ENCODE peak calls at places on chromosomes 11 and 22, in seven cellular contexts. One of them, this sample, is unnamed.

GRCh38 chr22:33680632-33681031 is 239.6 kb downstream of the LARGE1 start:
- DNase-seq in Calu3: no peak
- DNase-seq in WTC11: no peak
- DNase-seq in posterior vena cava: no peak
- DNase-seq in heart right ventricle: no peak
- DNase-seq in naive thymus-derived CD8-positive, alpha-beta T cell: no peak
- DNase-seq in GM20000: no peak
- DNase-seq in this sample: no peak

GRCh38 chr22:32795214-32795596 is 6.3 kb upstream of the TIMP3 start:
- DNase-seq in Calu3: no peak
- DNase-seq in WTC11: no peak
- DNase-seq in posterior vena cava: no peak
- DNase-seq in heart right ventricle: no peak
- DNase-seq in naive thymus-derived CD8-positive, alpha-beta T cell: no peak
- DNase-seq in GM20000: no peak
- DNase-seq in this sample: no peak

GRCh38 chr11:65468874-65469333 is 29.9 kb upstream of the MALAT1 start:
- DNase-seq in Calu3: peak
- DNase-seq in WTC11: peak
- DNase-seq in posterior vena cava: no peak
- DNase-seq in heart right ventricle: peak
- DNase-seq in naive thymus-derived CD8-positive, alpha-beta T cell: peak
- DNase-seq in GM20000: peak
- DNase-seq in this sample: peak

GRCh38 chr11:86637976-86638375 is 34.4 kb downstream of the ME3 start:
- DNase-seq in Calu3: no peak
- DNase-seq in WTC11: no peak
- DNase-seq in posterior vena cava: no peak
- DNase-seq in heart right ventricle: no peak
- DNase-seq in naive thymus-derived CD8-positive, alpha-beta T cell: no peak
- DNase-seq in GM20000: no peak
- DNase-seq in this sample: peak

GRCh38 chr11:90874971-90875370 is 652.1 kb upstream of the CHORDC1 start:
- DNase-seq in Calu3: no peak
- DNase-seq in WTC11: no peak
- DNase-seq in posterior vena cava: no peak
- DNase-seq in heart right ventricle: no peak
- DNase-seq in naive thymus-derived CD8-positive, alpha-beta T cell: no peak
- DNase-seq in GM20000: no peak
- DNase-seq in this sample: no peak

GRCh38 chr22:38965614-38966378 is 8.4 kb downstream of the APOBEC3A start:
- DNase-seq in Calu3: no peak
- DNase-seq in WTC11: no peak
- DNase-seq in posterior vena cava: no peak
- DNase-seq in heart right ventricle: no peak
- DNase-seq in naive thymus-derived CD8-positive, alpha-beta T cell: no peak
- DNase-seq in GM20000: no peak
- DNase-seq in this sample: no peak

GRCh38 chr11:82842019-82842418 is 58.2 kb downstream of the PRCP start:
- DNase-seq in Calu3: no peak
- DNase-seq in WTC11: no peak
- DNase-seq in posterior vena cava: no peak
- DNase-seq in heart right ventricle: no peak
- DNase-seq in naive thymus-derived CD8-positive, alpha-beta T cell: no peak
- DNase-seq in GM20000: no peak
- DNase-seq in this sample: no peak

GRCh38 chr11:88367310-88367709 is 29.8 kb upstream of the CTSC start:
- DNase-seq in Calu3: no peak
- DNase-seq in WTC11: no peak
- DNase-seq in posterior vena cava: no peak
- DNase-seq in heart right ventricle: no peak
- DNase-seq in naive thymus-derived CD8-positive, alpha-beta T cell: peak
- DNase-seq in GM20000: no peak
- DNase-seq in this sample: no peak

GRCh38 chr11:116771935-116772334 is 852 bp downstream of the BUD13 start:
- DNase-seq in Calu3: no peak
- DNase-seq in WTC11: no peak
- DNase-seq in posterior vena cava: no peak
- DNase-seq in heart right ventricle: no peak
- DNase-seq in naive thymus-derived CD8-positive, alpha-beta T cell: no peak
- DNase-seq in GM20000: no peak
- DNase-seq in this sample: no peak

GRCh38 chr11:112113539-112114457 is 27.1 kb downstream of the SDHD start:
- DNase-seq in Calu3: no peak
- DNase-seq in WTC11: no peak
- DNase-seq in posterior vena cava: no peak
- DNase-seq in heart right ventricle: no peak
- DNase-seq in naive thymus-derived CD8-positive, alpha-beta T cell: peak
- DNase-seq in GM20000: peak
- DNase-seq in this sample: peak

GRCh38 chr11:102924851-102925380 is 30.6 kb downstream of the MMP13 start:
- DNase-seq in Calu3: no peak
- DNase-seq in WTC11: no peak
- DNase-seq in posterior vena cava: no peak
- DNase-seq in heart right ventricle: no peak
- DNase-seq in naive thymus-derived CD8-positive, alpha-beta T cell: no peak
- DNase-seq in GM20000: no peak
- DNase-seq in this sample: no peak

GRCh38 chr22:25161017-25161915 is 38.4 kb upstream of the CRYBB3 start:
- DNase-seq in Calu3: no peak
- DNase-seq in WTC11: no peak
- DNase-seq in posterior vena cava: no peak
- DNase-seq in heart right ventricle: no peak
- DNase-seq in naive thymus-derived CD8-positive, alpha-beta T cell: no peak
- DNase-seq in GM20000: no peak
- DNase-seq in this sample: no peak

GRCh38 chr22:39469681-39470461 is 13.1 kb downstream of the MGAT3 start:
- DNase-seq in Calu3: peak
- DNase-seq in WTC11: no peak
- DNase-seq in posterior vena cava: no peak
- DNase-seq in heart right ventricle: no peak
- DNase-seq in naive thymus-derived CD8-positive, alpha-beta T cell: no peak
- DNase-seq in GM20000: no peak
- DNase-seq in this sample: no peak

GRCh38 chr11:39668640-39669039 is 1790.8 kb downstream of the LRRC4C start:
- DNase-seq in Calu3: no peak
- DNase-seq in WTC11: no peak
- DNase-seq in posterior vena cava: no peak
- DNase-seq in heart right ventricle: no peak
- DNase-seq in naive thymus-derived CD8-positive, alpha-beta T cell: no peak
- DNase-seq in GM20000: no peak
- DNase-seq in this sample: no peak

GRCh38 chr22:49300241-49300640 is 527.4 kb downstream of the BRD1 start:
- DNase-seq in Calu3: no peak
- DNase-seq in WTC11: no peak
- DNase-seq in posterior vena cava: peak
- DNase-seq in heart right ventricle: no peak
- DNase-seq in naive thymus-derived CD8-positive, alpha-beta T cell: no peak
- DNase-seq in GM20000: no peak
- DNase-seq in this sample: no peak

GRCh38 chr11:2342981-2343380 is 34.1 kb upstream of the CD81 start:
- DNase-seq in Calu3: no peak
- DNase-seq in WTC11: no peak
- DNase-seq in posterior vena cava: no peak
- DNase-seq in heart right ventricle: no peak
- DNase-seq in naive thymus-derived CD8-positive, alpha-beta T cell: no peak
- DNase-seq in GM20000: no peak
- DNase-seq in this sample: no peak

GRCh38 chr11:12103411-12104225 is 6.8 kb upstream of the MICAL2 start:
- DNase-seq in Calu3: no peak
- DNase-seq in WTC11: no peak
- DNase-seq in posterior vena cava: no peak
- DNase-seq in heart right ventricle: no peak
- DNase-seq in naive thymus-derived CD8-positive, alpha-beta T cell: no peak
- DNase-seq in GM20000: no peak
- DNase-seq in this sample: no peak

GRCh38 chr11:77503006-77503405 is 29.1 kb upstream of the PAK1 start:
- DNase-seq in Calu3: no peak
- DNase-seq in WTC11: no peak
- DNase-seq in posterior vena cava: no peak
- DNase-seq in heart right ventricle: no peak
- DNase-seq in naive thymus-derived CD8-positive, alpha-beta T cell: no peak
- DNase-seq in GM20000: no peak
- DNase-seq in this sample: no peak

GRCh38 chr11:697028-697491 is 1.4 kb downstream of the TMEM80 start:
- DNase-seq in Calu3: no peak
- DNase-seq in WTC11: no peak
- DNase-seq in posterior vena cava: no peak
- DNase-seq in heart right ventricle: no peak
- DNase-seq in naive thymus-derived CD8-positive, alpha-beta T cell: no peak
- DNase-seq in GM20000: peak
- DNase-seq in this sample: no peak

GRCh38 chr11:114346709-114347141 is 50.5 kb downstream of the NNMT start:
- DNase-seq in Calu3: no peak
- DNase-seq in WTC11: no peak
- DNase-seq in posterior vena cava: no peak
- DNase-seq in heart right ventricle: no peak
- DNase-seq in naive thymus-derived CD8-positive, alpha-beta T cell: peak
- DNase-seq in GM20000: no peak
- DNase-seq in this sample: peak

GRCh38 chr11:124541204-124541603 is 2.2 kb downstream of the OR8B12 start:
- DNase-seq in Calu3: no peak
- DNase-seq in WTC11: no peak
- DNase-seq in posterior vena cava: no peak
- DNase-seq in heart right ventricle: no peak
- DNase-seq in naive thymus-derived CD8-positive, alpha-beta T cell: no peak
- DNase-seq in GM20000: no peak
- DNase-seq in this sample: no peak

GRCh38 chr11:64500176-64501013 is 90.6 kb upstream of the SLC22A12 start:
- DNase-seq in Calu3: no peak
- DNase-seq in WTC11: no peak
- DNase-seq in posterior vena cava: peak
- DNase-seq in heart right ventricle: no peak
- DNase-seq in naive thymus-derived CD8-positive, alpha-beta T cell: no peak
- DNase-seq in GM20000: no peak
- DNase-seq in this sample: no peak

GRCh38 chr11:36417154-36417553 is 92.9 kb downstream of the TRAF6 start:
- DNase-seq in Calu3: no peak
- DNase-seq in WTC11: no peak
- DNase-seq in posterior vena cava: no peak
- DNase-seq in heart right ventricle: no peak
- DNase-seq in naive thymus-derived CD8-positive, alpha-beta T cell: no peak
- DNase-seq in GM20000: no peak
- DNase-seq in this sample: peak

GRCh38 chr22:18078329-18079041 is 695 bp downstream of the PEX26 start:
- DNase-seq in Calu3: peak
- DNase-seq in WTC11: peak
- DNase-seq in posterior vena cava: no peak
- DNase-seq in heart right ventricle: peak
- DNase-seq in naive thymus-derived CD8-positive, alpha-beta T cell: no peak
- DNase-seq in GM20000: no peak
- DNase-seq in this sample: peak

GRCh38 chr11:59756845-59757244 is 1.7 kb downstream of the STX3 start:
- DNase-seq in Calu3: peak
- DNase-seq in WTC11: no peak
- DNase-seq in posterior vena cava: no peak
- DNase-seq in heart right ventricle: no peak
- DNase-seq in naive thymus-derived CD8-positive, alpha-beta T cell: no peak
- DNase-seq in GM20000: peak
- DNase-seq in this sample: no peak

GRCh38 chr11:116960916-116961315 is 123.5 kb upstream of the APOA1 start:
- DNase-seq in Calu3: no peak
- DNase-seq in WTC11: no peak
- DNase-seq in posterior vena cava: no peak
- DNase-seq in heart right ventricle: no peak
- DNase-seq in naive thymus-derived CD8-positive, alpha-beta T cell: no peak
- DNase-seq in GM20000: no peak
- DNase-seq in this sample: no peak

GRCh38 chr11:67442504-67443398 is 525 bp downstream of the CORO1B start:
- DNase-seq in Calu3: no peak
- DNase-seq in WTC11: no peak
- DNase-seq in posterior vena cava: no peak
- DNase-seq in heart right ventricle: no peak
- DNase-seq in naive thymus-derived CD8-positive, alpha-beta T cell: no peak
- DNase-seq in GM20000: no peak
- DNase-seq in this sample: no peak

GRCh38 chr22:18091916-18092526 is 14.2 kb downstream of the PEX26 start:
- DNase-seq in Calu3: peak
- DNase-seq in WTC11: no peak
- DNase-seq in posterior vena cava: peak
- DNase-seq in heart right ventricle: peak
- DNase-seq in naive thymus-derived CD8-positive, alpha-beta T cell: no peak
- DNase-seq in GM20000: no peak
- DNase-seq in this sample: no peak

GRCh38 chr22:24083361-24083760 is 72.3 kb downstream of the CABIN1 start:
- DNase-seq in Calu3: no peak
- DNase-seq in WTC11: no peak
- DNase-seq in posterior vena cava: no peak
- DNase-seq in heart right ventricle: no peak
- DNase-seq in naive thymus-derived CD8-positive, alpha-beta T cell: no peak
- DNase-seq in GM20000: no peak
- DNase-seq in this sample: no peak

GRCh38 chr11:87369888-87370287 is 332.2 kb downstream of the TMEM135 start:
- DNase-seq in Calu3: no peak
- DNase-seq in WTC11: no peak
- DNase-seq in posterior vena cava: no peak
- DNase-seq in heart right ventricle: no peak
- DNase-seq in naive thymus-derived CD8-positive, alpha-beta T cell: no peak
- DNase-seq in GM20000: no peak
- DNase-seq in this sample: no peak

GRCh38 chr22:18035740-18036139 is 11.4 kb upstream of the MICAL3 start:
- DNase-seq in Calu3: peak
- DNase-seq in WTC11: peak
- DNase-seq in posterior vena cava: peak
- DNase-seq in heart right ventricle: no peak
- DNase-seq in naive thymus-derived CD8-positive, alpha-beta T cell: no peak
- DNase-seq in GM20000: no peak
- DNase-seq in this sample: no peak

GRCh38 chr11:94526645-94527438 is 14.6 kb downstream of the C11orf97 start:
- DNase-seq in Calu3: no peak
- DNase-seq in WTC11: no peak
- DNase-seq in posterior vena cava: no peak
- DNase-seq in heart right ventricle: no peak
- DNase-seq in naive thymus-derived CD8-positive, alpha-beta T cell: no peak
- DNase-seq in GM20000: no peak
- DNase-seq in this sample: no peak

GRCh38 chr11:66328307-66329144 is 7.7 kb downstream of the RIN1 start:
- DNase-seq in Calu3: peak
- DNase-seq in WTC11: peak
- DNase-seq in posterior vena cava: peak
- DNase-seq in heart right ventricle: peak
- DNase-seq in naive thymus-derived CD8-positive, alpha-beta T cell: peak
- DNase-seq in GM20000: peak
- DNase-seq in this sample: peak

GRCh38 chr11:2526808-2527381 is 82.1 kb downstream of the KCNQ1 start:
- DNase-seq in Calu3: peak
- DNase-seq in WTC11: peak
- DNase-seq in posterior vena cava: peak
- DNase-seq in heart right ventricle: peak
- DNase-seq in naive thymus-derived CD8-positive, alpha-beta T cell: no peak
- DNase-seq in GM20000: peak
- DNase-seq in this sample: no peak

GRCh38 chr11:58675344-58676155 is 53.1 kb downstream of the CNTF start:
- DNase-seq in Calu3: peak
- DNase-seq in WTC11: peak
- DNase-seq in posterior vena cava: peak
- DNase-seq in heart right ventricle: peak
- DNase-seq in naive thymus-derived CD8-positive, alpha-beta T cell: peak
- DNase-seq in GM20000: peak
- DNase-seq in this sample: peak

GRCh38 chr11:130629039-130629438 is 180.6 kb downstream of the ADAMTS15 start:
- DNase-seq in Calu3: no peak
- DNase-seq in WTC11: no peak
- DNase-seq in posterior vena cava: no peak
- DNase-seq in heart right ventricle: no peak
- DNase-seq in naive thymus-derived CD8-positive, alpha-beta T cell: no peak
- DNase-seq in GM20000: no peak
- DNase-seq in this sample: no peak